ENCODE peak calls at places on chromosomes 1 and 21, in ten cellular contexts. J is stimulated activated CD8-positive, alpha-beta memory T cell treated with anti-CD3 and anti-CD28 coated beads, Interleukin-4, amount 100 ng/mL, for 24 hours; L is activated CD4-positive, alpha-beta T cell treated with anti-CD3 and anti-CD28 coated beads for 36 hours; M is nephron progenitor cell; A is body of pancreas; X is T-helper 9 cell; D is GM12891; W is pulmonary artery endothelial cell; E is left cardiac atrium; P is hypothalamus. F is an unnamed sample.

GRCh38 chr1:172745014-172745413 is 86.1 kb downstream of the FASLG start:
- DNase-seq in J (no peak), L (peak), M (peak), A (peak), X (no peak), D (no peak), W (peak), E (no peak), P (no peak), F (peak)

GRCh38 chr1:46077669-46078068 is 54.8 kb downstream of the PIK3R3 start:
- DNase-seq in J (no peak), L (no peak), M (no peak), A (no peak), X (no peak), D (no peak), W (no peak), E (no peak), P (no peak), F (no peak)

GRCh38 chr1:23809751-23810171 is 9.2 kb upstream of the GALE start:
- DNase-seq in J (peak), L (peak), M (peak), A (peak), X (peak), D (peak), W (no peak), E (peak), P (no peak), F (peak)

GRCh38 chr1:194598098-194598497 is 1411.7 kb upstream of the B3GALT2 start:
- DNase-seq in J (no peak), L (no peak), M (no peak), A (no peak), X (no peak), D (no peak), W (no peak), E (no peak), P (no peak), F (no peak)

GRCh38 chr1:233664254-233664653 is 50.3 kb downstream of the KCNK1 start:
- DNase-seq in J (no peak), L (no peak), M (no peak), A (no peak), X (no peak), D (no peak), W (no peak), E (no peak), P (no peak), F (no peak)

GRCh38 chr21:38258803-38259485 is 2.2 kb downstream of the KCNJ15 start:
- DNase-seq in J (no peak), L (no peak), M (no peak), A (no peak), X (no peak), D (no peak), W (no peak), E (no peak), P (no peak), F (no peak)

GRCh38 chr1:24391882-24392603 is 21.5 kb downstream of the STPG1 start:
- DNase-seq in J (peak), L (peak), M (peak), A (peak), X (peak), D (no peak), W (no peak), E (peak), P (no peak), F (peak)

GRCh38 chr1:227937531-227938145 is 10.1 kb downstream of the WNT9A start:
- DNase-seq in J (no peak), L (no peak), M (no peak), A (no peak), X (no peak), D (no peak), W (no peak), E (no peak), P (no peak), F (no peak)

GRCh38 chr1:87983841-87984240 is 655.2 kb downstream of the LMO4 start:
- DNase-seq in J (no peak), L (no peak), M (no peak), A (no peak), X (no peak), D (no peak), W (no peak), E (no peak), P (no peak), F (no peak)

GRCh38 chr1:210360852-210361477 is 32.3 kb downstream of the HHAT start:
- DNase-seq in J (no peak), L (no peak), M (no peak), A (peak), X (no peak), D (peak), W (peak), E (no peak), P (no peak), F (peak)

GRCh38 chr21:45768741-45769049 is 125.2 kb downstream of the PCBP3 start:
- DNase-seq in J (no peak), L (peak), M (no peak), A (no peak), X (no peak), D (no peak), W (no peak), E (no peak), P (no peak), F (no peak)

GRCh38 chr1:23525558-23526174 is 5.4 kb downstream of the E2F2 start:
- DNase-seq in J (no peak), L (peak), M (no peak), A (no peak), X (no peak), D (no peak), W (no peak), E (no peak), P (no peak), F (no peak)

GRCh38 chr1:186046437-186047233 is 312.4 kb downstream of the HMCN1 start:
- DNase-seq in J (no peak), L (no peak), M (no peak), A (no peak), X (no peak), D (no peak), W (no peak), E (no peak), P (no peak), F (no peak)

GRCh38 chr21:26085100-26085499 is 85.5 kb downstream of the APP start:
- DNase-seq in J (no peak), L (no peak), M (no peak), A (no peak), X (no peak), D (no peak), W (no peak), E (no peak), P (no peak), F (no peak)

GRCh38 chr1:39525366-39526165 is 34.1 kb downstream of the BMP8A start:
- DNase-seq in J (peak), L (peak), M (no peak), A (no peak), X (no peak), D (peak), W (no peak), E (no peak), P (no peak), F (no peak)

GRCh38 chr1:160101037-160101716 is 2.8 kb upstream of the IGSF8 start:
- DNase-seq in J (peak), L (peak), M (peak), A (peak), X (peak), D (peak), W (peak), E (peak), P (peak), F (peak)

GRCh38 chr1:53369761-53370160 is 41.9 kb upstream of the LRP8 start:
- DNase-seq in J (no peak), L (no peak), M (no peak), A (no peak), X (no peak), D (no peak), W (no peak), E (no peak), P (no peak), F (no peak)

GRCh38 chr1:160251687-160252526 is 10.4 kb downstream of the DCAF8 start:
- DNase-seq in J (no peak), L (peak), M (peak), A (peak), X (peak), D (peak), W (peak), E (peak), P (peak), F (peak)

GRCh38 chr1:29513357-29513756 is 277.0 kb downstream of the PTPRU start:
- DNase-seq in J (no peak), L (peak), M (peak), A (peak), X (no peak), D (peak), W (peak), E (no peak), P (no peak), F (peak)

GRCh38 chr1:12539705-12540579 is 78.1 kb downstream of the DHRS3 start:
- DNase-seq in J (no peak), L (no peak), M (peak), A (peak), X (no peak), D (no peak), W (no peak), E (peak), P (no peak), F (peak)

GRCh38 chr1:166184897-166185296 is 18.1 kb upstream of the FAM78B start:
- DNase-seq in J (no peak), L (no peak), M (no peak), A (no peak), X (no peak), D (no peak), W (no peak), E (no peak), P (no peak), F (no peak)

GRCh38 chr1:220398238-220398637 is 126.0 kb upstream of the RAB3GAP2 start:
- DNase-seq in J (no peak), L (no peak), M (no peak), A (no peak), X (no peak), D (no peak), W (no peak), E (no peak), P (no peak), F (no peak)

GRCh38 chr1:21703318-21703963 is 34.3 kb upstream of the RAP1GAP start:
- DNase-seq in J (no peak), L (no peak), M (no peak), A (no peak), X (no peak), D (no peak), W (peak), E (no peak), P (no peak), F (peak)

GRCh38 chr21:18522181-18522771 is 118.7 kb upstream of the TMPRSS15 start:
- DNase-seq in J (no peak), L (no peak), M (no peak), A (no peak), X (no peak), D (no peak), W (no peak), E (no peak), P (no peak), F (peak)

GRCh38 chr21:17045214-17045835 is 467.5 kb upstream of the CXADR start:
- DNase-seq in J (no peak), L (no peak), M (no peak), A (no peak), X (no peak), D (no peak), W (no peak), E (no peak), P (no peak), F (peak)

GRCh38 chr1:24177161-24177560 is 9.9 kb downstream of the IFNLR1 start:
- DNase-seq in J (no peak), L (no peak), M (no peak), A (no peak), X (no peak), D (no peak), W (no peak), E (no peak), P (no peak), F (no peak)